ENCODE peak calls at places on chromosomes 7 and 10, in seven cellular contexts. One of them, this sample, is unnamed. For H3K36me3, the result is how much of the 10 kb centered on the place peaks cover.

GRCh38 chr7:2558620-2559282 is at the start of gene IQCE:
- DNase-seq in aorta: peak
- DNase-seq in heart right ventricle: peak
- DNase-seq in CD4-positive, alpha-beta memory T cell: peak
- DNase-seq in upper lobe of right lung: peak
- DNase-seq in H7: peak
- DNase-seq in CD8-positive, alpha-beta T cell: peak
- DNase-seq in this sample: peak

GRCh38 chr7:150931199-150931869 is 46.8 kb downstream of the KCNH2 start:
- DNase-seq in aorta: no peak
- DNase-seq in heart right ventricle: no peak
- DNase-seq in CD4-positive, alpha-beta memory T cell: peak
- DNase-seq in upper lobe of right lung: no peak
- DNase-seq in H7: no peak
- DNase-seq in CD8-positive, alpha-beta T cell: peak
- DNase-seq in this sample: no peak

GRCh38 chr7:17020250-17020649 is 138.5 kb upstream of the AGR3 start:
- DNase-seq in aorta: no peak
- DNase-seq in heart right ventricle: no peak
- DNase-seq in CD4-positive, alpha-beta memory T cell: no peak
- DNase-seq in upper lobe of right lung: no peak
- DNase-seq in H7: no peak
- DNase-seq in CD8-positive, alpha-beta T cell: no peak
- DNase-seq in this sample: no peak

GRCh38 chr10:103661198-103661950 is 167.9 kb downstream of the NEURL1 start:
- DNase-seq in aorta: peak
- DNase-seq in heart right ventricle: peak
- DNase-seq in CD4-positive, alpha-beta memory T cell: peak
- DNase-seq in upper lobe of right lung: peak
- DNase-seq in H7: peak
- DNase-seq in CD8-positive, alpha-beta T cell: no peak
- DNase-seq in this sample: no peak

GRCh38 chr7:124072603-124073324 is 39.9 kb upstream of the TMEM229A start:
- DNase-seq in aorta: no peak
- DNase-seq in heart right ventricle: no peak
- DNase-seq in CD4-positive, alpha-beta memory T cell: no peak
- DNase-seq in upper lobe of right lung: no peak
- DNase-seq in H7: no peak
- DNase-seq in CD8-positive, alpha-beta T cell: no peak
- DNase-seq in this sample: no peak

GRCh38 chr7:155373359-155374273 is 75.9 kb downstream of the INSIG1 start:
- DNase-seq in aorta: no peak
- DNase-seq in heart right ventricle: no peak
- DNase-seq in CD4-positive, alpha-beta memory T cell: no peak
- DNase-seq in upper lobe of right lung: no peak
- DNase-seq in H7: peak
- DNase-seq in CD8-positive, alpha-beta T cell: no peak
- DNase-seq in this sample: no peak

GRCh38 chr7:132292803-132293202 is 283.5 kb downstream of the PLXNA4 start:
- DNase-seq in aorta: no peak
- DNase-seq in heart right ventricle: no peak
- DNase-seq in CD4-positive, alpha-beta memory T cell: no peak
- DNase-seq in upper lobe of right lung: no peak
- DNase-seq in H7: no peak
- DNase-seq in CD8-positive, alpha-beta T cell: no peak
- DNase-seq in this sample: no peak

GRCh38 chr7:118573065-118573464 is 348.6 kb downstream of the ANKRD7 start:
- DNase-seq in aorta: no peak
- DNase-seq in heart right ventricle: peak
- DNase-seq in CD4-positive, alpha-beta memory T cell: no peak
- DNase-seq in upper lobe of right lung: no peak
- DNase-seq in H7: no peak
- DNase-seq in CD8-positive, alpha-beta T cell: no peak
- DNase-seq in this sample: no peak

GRCh38 chr7:116433246-116433645 is 66.3 kb upstream of the CAV2 start:
- DNase-seq in aorta: no peak
- DNase-seq in heart right ventricle: no peak
- DNase-seq in CD4-positive, alpha-beta memory T cell: no peak
- DNase-seq in upper lobe of right lung: no peak
- DNase-seq in H7: no peak
- DNase-seq in CD8-positive, alpha-beta T cell: no peak
- DNase-seq in this sample: no peak

DNA sequence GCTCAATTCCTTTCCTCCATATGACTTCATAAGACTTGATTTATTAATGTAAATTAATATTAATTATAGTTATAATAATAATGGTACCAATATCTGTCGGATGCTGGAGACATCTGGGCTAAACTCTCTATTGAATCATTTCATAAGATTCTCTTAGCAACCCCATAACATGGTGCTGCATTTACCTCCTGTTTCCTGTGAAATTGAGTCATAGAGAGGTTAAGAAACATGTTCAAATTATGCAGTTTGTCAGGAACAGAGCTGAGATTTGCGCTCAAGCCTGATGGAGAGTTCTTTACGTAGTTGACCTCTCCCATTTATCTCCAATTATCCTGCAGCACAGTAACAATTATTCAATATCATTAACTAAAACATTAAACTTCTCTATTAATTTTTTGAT is 621.8 kb upstream of the FZD8 start:
- DNase-seq in aorta: no peak
- DNase-seq in heart right ventricle: no peak
- DNase-seq in CD4-positive, alpha-beta memory T cell: no peak
- DNase-seq in upper lobe of right lung: no peak
- DNase-seq in H7: no peak
- DNase-seq in CD8-positive, alpha-beta T cell: no peak
- DNase-seq in this sample: no peak
- H3K36me3 ChIP-seq in aorta: under half
- H3K36me3 ChIP-seq in heart right ventricle: under half
- H3K36me3 ChIP-seq in CD4-positive, alpha-beta memory T cell: under half
- H3K36me3 ChIP-seq in upper lobe of right lung: under half
- H3K36me3 ChIP-seq in H7: under half
- H3K36me3 ChIP-seq in CD8-positive, alpha-beta T cell: under half
- H3K36me3 ChIP-seq in this sample: under half

DNA sequence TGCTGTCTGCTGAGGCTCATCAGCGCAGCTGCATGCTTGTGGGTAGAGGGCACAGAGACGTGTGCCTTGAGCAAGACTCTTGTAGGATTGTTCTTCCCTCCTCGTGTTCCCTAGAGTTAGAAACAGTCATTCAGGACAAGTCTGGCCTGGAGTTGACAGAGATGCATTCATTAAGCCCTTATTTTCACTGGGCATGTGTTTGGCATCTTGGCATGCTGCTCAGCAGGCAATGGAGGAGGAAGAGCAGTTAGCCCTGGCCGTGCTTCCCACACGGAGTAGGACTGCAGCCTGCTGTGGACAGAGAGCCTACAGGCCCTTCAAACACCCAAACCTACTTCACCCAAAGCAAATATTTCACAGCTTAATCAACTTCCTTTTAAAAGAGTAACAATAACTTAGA is 73.0 kb upstream of the GJD4 start:
- DNase-seq in aorta: no peak
- DNase-seq in heart right ventricle: no peak
- DNase-seq in CD4-positive, alpha-beta memory T cell: no peak
- DNase-seq in upper lobe of right lung: no peak
- DNase-seq in H7: no peak
- DNase-seq in CD8-positive, alpha-beta T cell: no peak
- DNase-seq in this sample: no peak
- H3K36me3 ChIP-seq in aorta: under half
- H3K36me3 ChIP-seq in heart right ventricle: under half
- H3K36me3 ChIP-seq in CD4-positive, alpha-beta memory T cell: under half
- H3K36me3 ChIP-seq in upper lobe of right lung: under half
- H3K36me3 ChIP-seq in H7: under half
- H3K36me3 ChIP-seq in CD8-positive, alpha-beta T cell: under half
- H3K36me3 ChIP-seq in this sample: under half

GRCh38 chr10:72234560-72235095 is 18.6 kb upstream of the ASCC1 start:
- DNase-seq in aorta: no peak
- DNase-seq in heart right ventricle: no peak
- DNase-seq in CD4-positive, alpha-beta memory T cell: no peak
- DNase-seq in upper lobe of right lung: no peak
- DNase-seq in H7: no peak
- DNase-seq in CD8-positive, alpha-beta T cell: no peak
- DNase-seq in this sample: peak
- H3K36me3 ChIP-seq in aorta: under half
- H3K36me3 ChIP-seq in heart right ventricle: under half
- H3K36me3 ChIP-seq in CD4-positive, alpha-beta memory T cell: half or more
- H3K36me3 ChIP-seq in upper lobe of right lung: half or more
- H3K36me3 ChIP-seq in H7: under half
- H3K36me3 ChIP-seq in CD8-positive, alpha-beta T cell: under half
- H3K36me3 ChIP-seq in this sample: under half

GRCh38 chr7:75965617-75966016 is 28.8 kb downstream of the TMEM120A start:
- DNase-seq in aorta: no peak
- DNase-seq in heart right ventricle: no peak
- DNase-seq in CD4-positive, alpha-beta memory T cell: no peak
- DNase-seq in upper lobe of right lung: no peak
- DNase-seq in H7: no peak
- DNase-seq in CD8-positive, alpha-beta T cell: no peak
- DNase-seq in this sample: no peak

GRCh38 chr7:75962607-75963382 is 31.6 kb downstream of the TMEM120A start:
- DNase-seq in aorta: peak
- DNase-seq in heart right ventricle: peak
- DNase-seq in CD4-positive, alpha-beta memory T cell: no peak
- DNase-seq in upper lobe of right lung: peak
- DNase-seq in H7: no peak
- DNase-seq in CD8-positive, alpha-beta T cell: no peak
- DNase-seq in this sample: no peak

GRCh38 chr7:75966209-75966961 is 28.0 kb downstream of the TMEM120A start:
- DNase-seq in aorta: peak
- DNase-seq in heart right ventricle: peak
- DNase-seq in CD4-positive, alpha-beta memory T cell: no peak
- DNase-seq in upper lobe of right lung: no peak
- DNase-seq in H7: no peak
- DNase-seq in CD8-positive, alpha-beta T cell: no peak
- DNase-seq in this sample: peak

GRCh38 chr7:75961194-75961593 is 33.2 kb downstream of the TMEM120A start:
- DNase-seq in aorta: no peak
- DNase-seq in heart right ventricle: no peak
- DNase-seq in CD4-positive, alpha-beta memory T cell: no peak
- DNase-seq in upper lobe of right lung: no peak
- DNase-seq in H7: peak
- DNase-seq in CD8-positive, alpha-beta T cell: no peak
- DNase-seq in this sample: no peak

GRCh38 chr7:75963383-75963995 is 30.9 kb downstream of the TMEM120A start:
- DNase-seq in aorta: no peak
- DNase-seq in heart right ventricle: no peak
- DNase-seq in CD4-positive, alpha-beta memory T cell: no peak
- DNase-seq in upper lobe of right lung: no peak
- DNase-seq in H7: no peak
- DNase-seq in CD8-positive, alpha-beta T cell: no peak
- DNase-seq in this sample: no peak
- H3K36me3 ChIP-seq in aorta: under half
- H3K36me3 ChIP-seq in heart right ventricle: under half
- H3K36me3 ChIP-seq in CD4-positive, alpha-beta memory T cell: under half
- H3K36me3 ChIP-seq in upper lobe of right lung: under half
- H3K36me3 ChIP-seq in H7: under half
- H3K36me3 ChIP-seq in CD8-positive, alpha-beta T cell: under half
- H3K36me3 ChIP-seq in this sample: under half

This sample was measured in body of pancreas.